ENCODE peak calls at places on chromosomes 3 and 15, in ten cellular contexts. One of them, this sample, is unnamed.

GRCh38 chr15:85710340-85710842 is 84.3 kb downstream of the KLHL25 start:
- DNase-seq in neuronal stem cell: no peak
- DNase-seq in ovary: no peak
- DNase-seq in fibroblast of lung: no peak
- DNase-seq in A549: no peak
- DNase-seq in K562: no peak
- DNase-seq in OCI-LY7: no peak
- DNase-seq in naive thymus-derived CD4-positive, alpha-beta T cell: no peak
- DNase-seq in SK-N-SH: no peak
- DNase-seq in HL-60: no peak
- DNase-seq in this sample: no peak

GRCh38 chr15:93179704-93180103 is 90.7 kb upstream of the RGMA start:
- DNase-seq in neuronal stem cell: no peak
- DNase-seq in ovary: no peak
- DNase-seq in fibroblast of lung: peak
- DNase-seq in A549: no peak
- DNase-seq in K562: no peak
- DNase-seq in OCI-LY7: no peak
- DNase-seq in naive thymus-derived CD4-positive, alpha-beta T cell: no peak
- DNase-seq in SK-N-SH: peak
- DNase-seq in HL-60: no peak
- DNase-seq in this sample: no peak

GRCh38 chr3:177591371-177591770 is 394.1 kb upstream of the TBL1XR1 start:
- DNase-seq in neuronal stem cell: no peak
- DNase-seq in ovary: no peak
- DNase-seq in fibroblast of lung: no peak
- DNase-seq in A549: no peak
- DNase-seq in K562: no peak
- DNase-seq in OCI-LY7: no peak
- DNase-seq in naive thymus-derived CD4-positive, alpha-beta T cell: no peak
- DNase-seq in SK-N-SH: no peak
- DNase-seq in HL-60: peak
- DNase-seq in this sample: no peak

GRCh38 chr15:48677821-48678220 is 32.3 kb upstream of the FBN1 start:
- DNase-seq in neuronal stem cell: no peak
- DNase-seq in ovary: no peak
- DNase-seq in fibroblast of lung: no peak
- DNase-seq in A549: no peak
- DNase-seq in K562: no peak
- DNase-seq in OCI-LY7: no peak
- DNase-seq in naive thymus-derived CD4-positive, alpha-beta T cell: no peak
- DNase-seq in SK-N-SH: no peak
- DNase-seq in HL-60: no peak
- DNase-seq in this sample: no peak

GRCh38 chr3:5071061-5071460 is 51.0 kb upstream of the ARL8B start:
- DNase-seq in neuronal stem cell: no peak
- DNase-seq in ovary: peak
- DNase-seq in fibroblast of lung: peak
- DNase-seq in A549: no peak
- DNase-seq in K562: no peak
- DNase-seq in OCI-LY7: no peak
- DNase-seq in naive thymus-derived CD4-positive, alpha-beta T cell: no peak
- DNase-seq in SK-N-SH: no peak
- DNase-seq in HL-60: peak
- DNase-seq in this sample: no peak

GRCh38 chr15:39125904-39126303 is 455.0 kb upstream of the THBS1 start:
- DNase-seq in neuronal stem cell: peak
- DNase-seq in ovary: no peak
- DNase-seq in fibroblast of lung: peak
- DNase-seq in A549: peak
- DNase-seq in K562: peak
- DNase-seq in OCI-LY7: peak
- DNase-seq in naive thymus-derived CD4-positive, alpha-beta T cell: no peak
- DNase-seq in SK-N-SH: peak
- DNase-seq in HL-60: peak
- DNase-seq in this sample: peak

GRCh38 chr15:101255066-101255415 is 3.2 kb upstream of the CHSY1 start:
- DNase-seq in neuronal stem cell: no peak
- DNase-seq in ovary: no peak
- DNase-seq in fibroblast of lung: peak
- DNase-seq in A549: no peak
- DNase-seq in K562: no peak
- DNase-seq in OCI-LY7: no peak
- DNase-seq in naive thymus-derived CD4-positive, alpha-beta T cell: no peak
- DNase-seq in SK-N-SH: no peak
- DNase-seq in HL-60: no peak
- DNase-seq in this sample: no peak

GRCh38 chr3:126511291-126511690 is 6.3 kb downstream of the UROC1 start:
- DNase-seq in neuronal stem cell: no peak
- DNase-seq in ovary: no peak
- DNase-seq in fibroblast of lung: no peak
- DNase-seq in A549: no peak
- DNase-seq in K562: no peak
- DNase-seq in OCI-LY7: no peak
- DNase-seq in naive thymus-derived CD4-positive, alpha-beta T cell: no peak
- DNase-seq in SK-N-SH: no peak
- DNase-seq in HL-60: no peak
- DNase-seq in this sample: no peak

GRCh38 chr3:50624634-50625033 is 7.7 kb downstream of the MAPKAPK3 start:
- DNase-seq in neuronal stem cell: no peak
- DNase-seq in ovary: no peak
- DNase-seq in fibroblast of lung: peak
- DNase-seq in A549: no peak
- DNase-seq in K562: no peak
- DNase-seq in OCI-LY7: no peak
- DNase-seq in naive thymus-derived CD4-positive, alpha-beta T cell: no peak
- DNase-seq in SK-N-SH: no peak
- DNase-seq in HL-60: no peak
- DNase-seq in this sample: no peak

GRCh38 chr3:188830955-188831354 is 340.8 kb upstream of the TPRG1 start:
- DNase-seq in neuronal stem cell: no peak
- DNase-seq in ovary: no peak
- DNase-seq in fibroblast of lung: no peak
- DNase-seq in A549: no peak
- DNase-seq in K562: no peak
- DNase-seq in OCI-LY7: peak
- DNase-seq in naive thymus-derived CD4-positive, alpha-beta T cell: no peak
- DNase-seq in SK-N-SH: peak
- DNase-seq in HL-60: peak
- DNase-seq in this sample: no peak

GRCh38 chr15:39874890-39875549 is 45.0 kb downstream of the GPR176 start:
- DNase-seq in neuronal stem cell: no peak
- DNase-seq in ovary: no peak
- DNase-seq in fibroblast of lung: peak
- DNase-seq in A549: peak
- DNase-seq in K562: no peak
- DNase-seq in OCI-LY7: peak
- DNase-seq in naive thymus-derived CD4-positive, alpha-beta T cell: no peak
- DNase-seq in SK-N-SH: peak
- DNase-seq in HL-60: peak
- DNase-seq in this sample: peak

GRCh38 chr15:51403946-51404695 is 62.7 kb downstream of the GLDN start:
- DNase-seq in neuronal stem cell: no peak
- DNase-seq in ovary: no peak
- DNase-seq in fibroblast of lung: no peak
- DNase-seq in A549: no peak
- DNase-seq in K562: no peak
- DNase-seq in OCI-LY7: no peak
- DNase-seq in naive thymus-derived CD4-positive, alpha-beta T cell: no peak
- DNase-seq in SK-N-SH: no peak
- DNase-seq in HL-60: no peak
- DNase-seq in this sample: no peak

DNA sequence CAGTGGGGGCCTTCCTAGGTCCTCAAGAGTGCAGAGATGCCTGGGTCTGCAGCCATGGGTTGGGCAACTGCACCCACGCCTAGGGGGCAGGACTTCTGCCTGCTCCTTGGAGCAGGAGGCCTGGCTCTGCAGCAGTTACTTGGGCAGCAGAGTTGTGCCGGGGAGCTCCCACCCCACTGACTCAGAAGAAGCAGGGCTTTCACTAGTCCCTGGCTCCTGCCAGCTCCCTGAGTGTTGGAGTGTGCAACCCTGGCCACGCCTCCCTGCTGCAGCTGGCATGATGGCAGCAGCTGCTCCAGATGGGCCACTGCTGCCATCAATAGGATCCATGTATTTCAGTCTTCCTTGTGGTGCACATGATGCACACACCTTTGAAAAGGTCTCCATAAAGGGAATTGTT is 40.6 kb upstream of the KCNH8 start:
- DNase-seq in neuronal stem cell: no peak
- DNase-seq in ovary: no peak
- DNase-seq in fibroblast of lung: no peak
- DNase-seq in A549: no peak
- DNase-seq in K562: no peak
- DNase-seq in OCI-LY7: no peak
- DNase-seq in naive thymus-derived CD4-positive, alpha-beta T cell: no peak
- DNase-seq in SK-N-SH: no peak
- DNase-seq in HL-60: no peak
- DNase-seq in this sample: no peak
- H3K27ac ChIP-seq in neuronal stem cell: no peak
- H3K27ac ChIP-seq in ovary: no peak
- H3K27ac ChIP-seq in fibroblast of lung: no peak
- H3K27ac ChIP-seq in A549: no peak
- H3K27ac ChIP-seq in K562: no peak
- H3K27ac ChIP-seq in OCI-LY7: no peak
- H3K27ac ChIP-seq in naive thymus-derived CD4-positive, alpha-beta T cell: no peak
- H3K27ac ChIP-seq in SK-N-SH: no peak
- H3K27ac ChIP-seq in HL-60: no peak
- H3K27ac ChIP-seq in this sample: no peak

GRCh38 chr3:52879581-52879980 is 17.8 kb downstream of the STIMATE start:
- DNase-seq in neuronal stem cell: no peak
- DNase-seq in ovary: no peak
- DNase-seq in fibroblast of lung: no peak
- DNase-seq in A549: no peak
- DNase-seq in K562: no peak
- DNase-seq in OCI-LY7: no peak
- DNase-seq in naive thymus-derived CD4-positive, alpha-beta T cell: no peak
- DNase-seq in SK-N-SH: no peak
- DNase-seq in HL-60: no peak
- DNase-seq in this sample: no peak

GRCh38 chr3:52879090-52879489 is 18.3 kb downstream of the STIMATE start:
- DNase-seq in neuronal stem cell: no peak
- DNase-seq in ovary: no peak
- DNase-seq in fibroblast of lung: no peak
- DNase-seq in A549: no peak
- DNase-seq in K562: no peak
- DNase-seq in OCI-LY7: no peak
- DNase-seq in naive thymus-derived CD4-positive, alpha-beta T cell: no peak
- DNase-seq in SK-N-SH: no peak
- DNase-seq in HL-60: no peak
- DNase-seq in this sample: no peak

GRCh38 chr3:52874869-52875588 is 22.3 kb downstream of the STIMATE start:
- DNase-seq in neuronal stem cell: no peak
- DNase-seq in ovary: no peak
- DNase-seq in fibroblast of lung: no peak
- DNase-seq in A549: no peak
- DNase-seq in K562: peak
- DNase-seq in OCI-LY7: no peak
- DNase-seq in naive thymus-derived CD4-positive, alpha-beta T cell: no peak
- DNase-seq in SK-N-SH: no peak
- DNase-seq in HL-60: no peak
- DNase-seq in this sample: no peak

GRCh38 chr3:52874160-52874701 is 23.1 kb downstream of the STIMATE start:
- DNase-seq in neuronal stem cell: no peak
- DNase-seq in ovary: no peak
- DNase-seq in fibroblast of lung: no peak
- DNase-seq in A549: no peak
- DNase-seq in K562: no peak
- DNase-seq in OCI-LY7: no peak
- DNase-seq in naive thymus-derived CD4-positive, alpha-beta T cell: no peak
- DNase-seq in SK-N-SH: no peak
- DNase-seq in HL-60: no peak
- DNase-seq in this sample: no peak

GRCh38 chr3:52877085-52877484 is 20.3 kb downstream of the STIMATE start:
- DNase-seq in neuronal stem cell: no peak
- DNase-seq in ovary: no peak
- DNase-seq in fibroblast of lung: no peak
- DNase-seq in A549: no peak
- DNase-seq in K562: no peak
- DNase-seq in OCI-LY7: no peak
- DNase-seq in naive thymus-derived CD4-positive, alpha-beta T cell: no peak
- DNase-seq in SK-N-SH: no peak
- DNase-seq in HL-60: no peak
- DNase-seq in this sample: no peak
- H3K4me3 ChIP-seq in neuronal stem cell: no peak
- H3K4me3 ChIP-seq in ovary: no peak
- H3K4me3 ChIP-seq in fibroblast of lung: no peak
- H3K4me3 ChIP-seq in A549: no peak
- H3K4me3 ChIP-seq in K562: no peak
- H3K4me3 ChIP-seq in OCI-LY7: no peak
- H3K4me3 ChIP-seq in naive thymus-derived CD4-positive, alpha-beta T cell: no peak
- H3K4me3 ChIP-seq in SK-N-SH: no peak
- H3K4me3 ChIP-seq in HL-60: no peak
- H3K4me3 ChIP-seq in this sample: no peak

GRCh38 chr3:152438706-152439105 is 170.0 kb downstream of the MBNL1 start:
- DNase-seq in neuronal stem cell: no peak
- DNase-seq in ovary: no peak
- DNase-seq in fibroblast of lung: no peak
- DNase-seq in A549: no peak
- DNase-seq in K562: no peak
- DNase-seq in OCI-LY7: no peak
- DNase-seq in naive thymus-derived CD4-positive, alpha-beta T cell: no peak
- DNase-seq in SK-N-SH: peak
- DNase-seq in HL-60: no peak
- DNase-seq in this sample: no peak
- H3K27ac ChIP-seq in neuronal stem cell: no peak
- H3K27ac ChIP-seq in ovary: no peak
- H3K27ac ChIP-seq in fibroblast of lung: no peak
- H3K27ac ChIP-seq in A549: no peak
- H3K27ac ChIP-seq in K562: no peak
- H3K27ac ChIP-seq in OCI-LY7: no peak
- H3K27ac ChIP-seq in naive thymus-derived CD4-positive, alpha-beta T cell: no peak
- H3K27ac ChIP-seq in SK-N-SH: peak
- H3K27ac ChIP-seq in HL-60: no peak
- H3K27ac ChIP-seq in this sample: no peak

DNA sequence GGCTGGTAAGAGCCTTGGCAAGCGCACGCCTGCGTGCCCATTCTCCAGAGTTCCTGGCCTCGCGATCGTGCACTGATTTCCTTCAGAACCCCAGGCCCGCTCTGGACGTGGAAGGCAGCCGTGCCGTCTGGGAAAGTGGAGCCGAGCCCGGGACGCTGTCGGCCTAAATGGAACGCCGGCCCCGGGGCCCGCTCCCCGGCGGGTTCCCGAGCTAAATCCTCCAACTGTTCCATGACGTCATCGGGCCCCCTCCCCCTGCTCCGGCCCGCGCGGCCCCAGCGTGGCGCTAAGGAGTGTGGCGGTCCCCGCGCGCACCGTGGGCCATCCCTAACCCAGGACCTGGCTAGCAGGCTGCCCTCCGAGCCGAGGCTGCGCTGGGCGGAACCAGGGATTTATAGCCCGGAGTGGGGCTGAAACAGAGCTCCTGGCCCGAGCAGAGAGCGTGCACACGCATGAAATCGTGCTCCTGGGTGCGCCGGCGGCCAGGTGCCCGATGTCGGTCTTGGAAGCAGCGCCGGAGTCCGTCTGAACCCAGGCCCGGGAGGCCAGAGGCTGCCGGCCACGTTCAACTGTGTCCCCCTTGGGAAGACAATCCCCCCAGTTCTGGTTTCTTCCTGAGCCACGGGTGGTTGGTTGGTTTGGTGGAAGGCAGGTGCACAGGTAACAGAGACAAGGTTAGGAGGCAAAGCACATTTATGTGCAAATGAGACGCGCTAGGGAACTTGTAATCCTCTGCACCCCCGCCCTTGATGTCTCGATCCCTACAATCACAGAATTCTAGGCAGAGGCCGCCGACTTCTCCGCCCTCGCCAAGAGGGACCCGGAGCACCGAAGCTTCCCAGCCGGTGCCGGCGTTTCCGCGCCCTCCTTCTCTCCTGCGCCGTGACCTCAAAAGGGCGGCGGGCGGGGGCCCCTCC is 84.9 kb upstream of the ETV5 start:
- DNase-seq in neuronal stem cell: peak
- DNase-seq in ovary: no peak
- DNase-seq in fibroblast of lung: no peak
- DNase-seq in A549: no peak
- DNase-seq in K562: no peak
- DNase-seq in OCI-LY7: no peak
- DNase-seq in naive thymus-derived CD4-positive, alpha-beta T cell: no peak
- DNase-seq in SK-N-SH: peak
- DNase-seq in HL-60: no peak
- DNase-seq in this sample: no peak
- H3K4me3 ChIP-seq in neuronal stem cell: peak
- H3K4me3 ChIP-seq in ovary: no peak
- H3K4me3 ChIP-seq in fibroblast of lung: peak
- H3K4me3 ChIP-seq in A549: no peak
- H3K4me3 ChIP-seq in K562: no peak
- H3K4me3 ChIP-seq in OCI-LY7: no peak
- H3K4me3 ChIP-seq in naive thymus-derived CD4-positive, alpha-beta T cell: no peak
- H3K4me3 ChIP-seq in SK-N-SH: no peak
- H3K4me3 ChIP-seq in HL-60: no peak
- H3K4me3 ChIP-seq in this sample: peak

This sample was measured in small intestine.